ENCODE peak calls at places on chromosomes 13 and 19, in nine cellular contexts. B is testis, N is IMR-90, G is tibial nerve, L is body of pancreas, X is Peyer's patch, Z is ovary, F is A549, E is endothelial cell of umbilical vein. Q is an unnamed sample. For H3K9me3, the result is how much of the 10 kb centered on the place peaks cover.

GRCh38 chr19:50794074-50794777 is 4.0 kb downstream of the ACP4 start:
- DNase-seq in B (no peak), Z (no peak), F (peak), L (peak), G (no peak), E (no peak), N (no peak), X (peak), Q (no peak)

GRCh38 chr19:11540642-11541041 is 2.0 kb downstream of the CNN1 start:
- DNase-seq in L (peak), B (no peak), F (no peak), N (no peak), G (no peak), Z (peak), X (no peak), E (no peak), Q (peak)

GRCh38 chr13:30796833-30797601 is 61.7 kb downstream of the ALOX5AP start:
- DNase-seq in N (peak), F (no peak), E (peak), L (no peak), B (no peak), G (no peak), Z (no peak), X (no peak), Q (no peak)

GRCh38 chr13:112112534-112113276 is 45.8 kb downstream of the SOX1 start:
- DNase-seq in Z (no peak), F (no peak), B (no peak), N (no peak), G (no peak), E (no peak), L (no peak), X (no peak), Q (no peak)

GRCh38 chr13:39385621-39386231 is 217.3 kb downstream of the LHFPL6 start:
- DNase-seq in E (peak), N (peak), L (no peak), X (no peak), Z (no peak), F (no peak), B (no peak), G (no peak), Q (no peak)

GRCh38 chr19:33280351-33280921 is 21.9 kb downstream of the CEBPA start:
- DNase-seq in N (no peak), B (no peak), G (no peak), Z (no peak), L (no peak), E (no peak), X (no peak), F (no peak), Q (peak)

GRCh38 chr19:18009412-18010066 is 1.6 kb downstream of the ARRDC2 start:
- DNase-seq in B (no peak), Z (no peak), G (no peak), L (no peak), F (no peak), N (peak), E (no peak), X (no peak), Q (peak)

GRCh38 chr19:47886010-47886559 is at the start of gene SULT2A1:
- DNase-seq in B (no peak), G (no peak), X (peak), F (no peak), N (no peak), Z (no peak), L (no peak), E (no peak), Q (no peak)

GRCh38 chr19:53463263-53463662 is 4.3 kb upstream of the ZNF813 start:
- DNase-seq in Z (peak), X (peak), N (peak), F (no peak), E (peak), L (peak), B (peak), G (no peak), Q (peak)

GRCh38 chr19:16821081-16821480 is 8.1 kb upstream of the SIN3B start:
- DNase-seq in E (no peak), G (no peak), N (no peak), X (no peak), B (no peak), L (no peak), Z (no peak), F (no peak), Q (no peak)

GRCh38 chr19:45215391-45216191 is 29.6 kb downstream of the EXOC3L2 start:
- DNase-seq in G (no peak), E (peak), N (no peak), Z (no peak), B (peak), F (no peak), L (peak), X (no peak), Q (peak)

GRCh38 chr13:33480561-33480960 is 195.0 kb upstream of the STARD13 start:
- DNase-seq in F (no peak), E (no peak), B (no peak), X (no peak), L (no peak), G (no peak), Z (no peak), N (peak), Q (no peak)

GRCh38 chr19:21117041-21117907 is 24.6 kb upstream of the ZNF431 start:
- DNase-seq in X (no peak), B (no peak), L (no peak), N (peak), E (no peak), Z (no peak), F (no peak), G (no peak), Q (no peak)

GRCh38 chr19:33502991-33503790 is 18.4 kb downstream of the PEPD start:
- DNase-seq in X (no peak), N (no peak), Z (no peak), G (no peak), F (no peak), E (no peak), L (no peak), B (no peak), Q (no peak)

GRCh38 chr13:66353664-66354063 is 876.5 kb downstream of the PCDH9 start:
- DNase-seq in N (no peak), B (no peak), X (no peak), E (peak), Z (no peak), L (no peak), F (peak), G (no peak), Q (no peak)

GRCh38 chr13:69213331-69213850 is 894.2 kb upstream of the ATXN8OS start:
- DNase-seq in F (no peak), Z (no peak), E (no peak), B (no peak), N (no peak), X (no peak), G (no peak), L (no peak), Q (no peak)

GRCh38 chr19:50514346-50515167 is 844 bp upstream of the ASPDH start:
- DNase-seq in G (no peak), X (no peak), E (no peak), N (no peak), Z (no peak), L (no peak), F (no peak), B (no peak), Q (no peak)

GRCh38 chr13:96490590-96490989 is 400.7 kb downstream of the HS6ST3 start:
- DNase-seq in X (no peak), G (no peak), L (no peak), B (no peak), Z (no peak), E (no peak), N (no peak), F (no peak), Q (no peak)

GRCh38 chr13:37306778-37307544 is 201.5 kb upstream of the CSNK1A1L start:
- DNase-seq in Z (no peak), G (no peak), E (peak), B (no peak), L (no peak), F (no peak), N (peak), X (no peak), Q (no peak)

GRCh38 chr13:92767468-92767867 is 459.1 kb upstream of the GPC6 start:
- DNase-seq in G (no peak), N (no peak), B (no peak), L (no peak), Z (no peak), F (no peak), X (no peak), E (no peak), Q (no peak)

GRCh38 chr19:2455481-2456300 is 1.1 kb downstream of the LMNB2 start:
- DNase-seq in E (no peak), X (peak), B (peak), L (peak), N (no peak), Z (peak), G (no peak), F (no peak), Q (peak)

GRCh38 chr13:19117913-19118739 is 63.5 kb downstream of the TUBA3C start:
- DNase-seq in E (no peak), X (no peak), G (no peak), F (no peak), N (no peak), Z (no peak), L (no peak), B (peak), Q (peak)

GRCh38 chr13:24921881-24922280 is 157.9 kb downstream of the RNF17 start:
- DNase-seq in N (no peak), Z (no peak), G (no peak), L (no peak), E (no peak), B (no peak), F (no peak), X (no peak), Q (no peak)

GRCh38 chr19:11187409-11187808 is 9.9 kb downstream of the KANK2 start:
- DNase-seq in B (no peak), X (no peak), Z (no peak), L (no peak), E (no peak), N (no peak), G (no peak), F (no peak), Q (no peak)

GRCh38 chr13:28611654-28612131 is 47.2 kb upstream of the POMP start:
- DNase-seq in N (peak), F (no peak), X (no peak), L (no peak), E (peak), Z (no peak), B (no peak), G (no peak), Q (no peak)

GRCh38 chr13:27960362-27961226 is 8.5 kb downstream of the CDX2 start:
- DNase-seq in N (no peak), E (no peak), G (no peak), Z (no peak), L (peak), B (peak), F (peak), X (peak), Q (peak)

GRCh38 chr13:53032849-53033248 is 4.2 kb downstream of the OLFM4 start:
- DNase-seq in L (no peak), F (no peak), E (no peak), G (no peak), X (peak), Z (no peak), B (no peak), N (no peak), Q (no peak)

GRCh38 chr13:24251525-24251924 is 57.9 kb upstream of the C1QTNF9 start:
- DNase-seq in B (no peak), F (no peak), X (peak), N (no peak), G (no peak), Z (no peak), L (no peak), E (no peak), Q (peak)

GRCh38 chr19:27681972-27682371 is 1531.0 kb downstream of the UQCRFS1 start:
- DNase-seq in E (no peak), X (no peak), F (no peak), L (no peak), N (no peak), G (no peak), B (no peak), Z (no peak), Q (no peak)
- H3K9me3 ChIP-seq in E (under half), X (under half), F (under half), L (under half), N (under half), G (under half), B (under half), Z (under half), Q (under half)

DNA sequence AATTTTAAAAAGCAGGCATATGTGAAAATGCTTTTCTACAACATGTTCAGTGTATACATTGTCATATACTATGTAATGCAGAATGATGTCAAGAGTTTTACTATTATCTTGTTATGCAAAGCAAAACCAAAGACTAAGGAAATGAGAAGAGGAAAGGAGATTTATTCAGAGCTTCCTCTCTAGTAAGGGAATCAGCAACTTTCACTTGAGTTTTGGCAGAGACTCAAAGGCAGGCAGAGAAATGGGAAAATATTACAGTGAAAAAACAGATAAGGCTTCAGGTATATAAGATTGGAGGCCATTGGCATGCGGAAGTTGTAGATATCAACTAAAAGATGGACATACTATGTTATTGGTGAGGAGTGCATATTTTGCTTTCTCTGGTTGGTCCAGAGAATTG is 512.0 kb upstream of the PCDH20 start:
- DNase-seq in E (peak), X (no peak), F (no peak), Z (no peak), N (no peak), G (no peak), L (no peak), B (no peak), Q (no peak)
- TF ChIP-seq POLR2A in E (no peak), X (no peak), F (no peak), Z (no peak), N (no peak), G (no peak), L (no peak), B (no peak), Q (no peak)

GRCh38 chr13:72342364-72342763 is 385.1 kb downstream of the MZT1 start:
- DNase-seq in F (no peak), X (no peak), G (no peak), L (no peak), E (no peak), B (no peak), N (no peak), Z (no peak), Q (no peak)

GRCh38 chr13:72346716-72347115 is 380.7 kb downstream of the MZT1 start:
- DNase-seq in G (no peak), X (no peak), L (no peak), B (no peak), N (no peak), E (no peak), Z (no peak), F (no peak), Q (no peak)

DNA sequence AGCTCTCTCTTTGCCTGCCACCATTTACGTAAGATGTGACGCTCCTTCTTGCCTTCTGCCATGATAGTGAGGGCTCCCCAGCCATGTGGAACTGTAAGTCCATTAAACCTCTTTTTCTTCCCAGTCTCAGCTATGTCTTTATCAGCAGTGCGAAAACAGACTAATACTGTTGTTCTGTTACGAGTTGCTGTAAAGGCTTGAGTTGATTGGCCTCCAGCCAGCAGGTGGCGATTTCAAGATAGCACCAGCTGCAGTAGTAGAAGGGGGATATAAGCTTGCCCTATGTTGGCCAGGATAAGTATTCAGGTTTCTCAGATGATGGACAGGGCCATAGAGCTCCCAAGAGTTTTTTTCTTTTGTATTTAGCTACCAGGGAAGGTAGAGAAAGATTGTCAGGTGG is 385.5 kb downstream of the MZT1 start:
- DNase-seq in E (no peak), X (no peak), L (no peak), N (no peak), Z (no peak), B (no peak), F (no peak), G (no peak), Q (no peak)
- H3K9me3 ChIP-seq in E (under half), X (under half), L (under half), N (under half), Z (under half), B (under half), F (under half), G (under half), Q (under half)

DNA sequence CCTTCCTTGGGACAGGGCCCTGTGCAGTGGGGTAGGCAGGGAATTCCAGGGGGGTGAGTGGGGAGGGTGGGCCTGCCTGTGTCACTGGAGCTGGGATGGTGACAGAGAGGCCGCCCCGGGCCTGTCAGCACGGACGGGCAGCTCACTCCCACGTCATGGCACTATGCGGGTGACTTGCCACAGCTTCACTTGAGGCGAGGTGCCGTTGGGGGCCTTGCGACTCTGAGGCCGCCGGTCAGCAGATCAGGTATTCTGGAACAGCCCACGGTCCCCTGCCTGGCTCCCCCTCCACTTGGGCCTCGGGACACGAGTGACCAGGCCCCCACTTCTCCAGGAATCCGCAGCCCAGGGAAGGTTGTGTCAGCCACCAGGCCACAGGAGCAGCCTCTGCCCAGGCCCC is 2.9 kb upstream of the MIDN start:
- DNase-seq in X (peak), G (no peak), B (no peak), L (no peak), F (no peak), N (no peak), Z (peak), E (no peak), Q (no peak)
- TF ChIP-seq POLR2A in X (no peak), G (no peak), B (no peak), L (no peak), F (no peak), N (no peak), Z (no peak), E (no peak), Q (no peak)

GRCh38 chr19:14728595-14728994 is 38.7 kb downstream of the ZNF333 start:
- DNase-seq in B (no peak), F (no peak), N (no peak), G (no peak), L (no peak), X (no peak), Z (no peak), E (no peak), Q (no peak)
- H3K9me3 ChIP-seq in B (under half), F (under half), N (under half), G (under half), L (under half), X (under half), Z (under half), E (under half), Q (half or more)

GRCh38 chr19:37655689-37656491 is 625 bp upstream of the ZFP30 start:
- DNase-seq in Z (peak), N (peak), G (peak), B (peak), F (peak), L (peak), X (peak), E (peak), Q (peak)
- TF ChIP-seq POLR2A in Z (no peak), N (no peak), G (no peak), B (no peak), F (peak), L (no peak), X (no peak), E (peak), Q (no peak)